ENCODE peak calls at places on chromosome 17, in ten cellular contexts. V is choroid plexus epithelial cell, F is GM10248, R is lung, E is aorta, Y is upper lobe of right lung, U is fibroblast of gingiva, K is epithelial cell of prostate, M is AG09309, Z is EL. G is an unnamed sample.

GRCh38 chr17:72118588-72119279 is 2.1 kb upstream of the SOX9 start:
- DNase-seq in V (peak; percentile 88), F (peak; percentile 48), R (peak; percentile 73), E (no peak), Y (no peak), U (peak; percentile 63), K (no peak), M (no peak), Z (peak; percentile 88), G (peak; percentile 49)

GRCh38 chr17:17555151-17555550 is 36.4 kb downstream of the PEMT start:
- DNase-seq in V (no peak), F (no peak), R (no peak), E (no peak), Y (no peak), U (no peak), K (no peak), M (no peak), Z (no peak), G (no peak)

GRCh38 chr17:48529191-48529979 is 1.4 kb downstream of the HOXB1 start:
- DNase-seq in V (no peak), F (no peak), R (no peak), E (no peak), Y (no peak), U (no peak), K (no peak), M (no peak), Z (no peak), G (no peak)

GRCh38 chr17:77145635-77146632 is 5.2 kb downstream of the SEC14L1 start:
- DNase-seq in V (peak; percentile 88), F (peak; percentile 63), R (peak; percentile 85), E (peak; percentile 80), Y (peak; percentile 79), U (peak; percentile 86), K (no peak), M (no peak), Z (peak; percentile 91), G (no peak)

GRCh38 chr17:2111691-2112090 is 56.8 kb downstream of the HIC1 start:
- DNase-seq in V (peak; percentile 98), F (no peak), R (peak; percentile 63), E (no peak), Y (no peak), U (peak; percentile 12), K (no peak), M (no peak), Z (peak; percentile 69), G (no peak)

GRCh38 chr17:61405047-61405685 is 5.5 kb downstream of the TBX2 start:
- DNase-seq in V (no peak), F (no peak), R (no peak), E (peak; percentile 66), Y (no peak), U (no peak), K (no peak), M (no peak), Z (no peak), G (no peak)

GRCh38 chr17:57724038-57724728 is 20.9 kb downstream of the CCDC182 start:
- DNase-seq in V (peak; percentile 5), F (peak; percentile 60), R (no peak), E (no peak), Y (no peak), U (no peak), K (no peak), M (no peak), Z (no peak), G (peak; percentile 23)

GRCh38 chr17:17929655-17930380 is 42.4 kb downstream of the TOM1L2 start:
- DNase-seq in V (no peak), F (no peak), R (no peak), E (peak; percentile 14), Y (no peak), U (no peak), K (no peak), M (no peak), Z (no peak), G (no peak)

GRCh38 chr17:1709971-1710806 is at the start of gene TLCD2:
- DNase-seq in V (peak; percentile 66), F (no peak), R (peak; percentile 78), E (peak; percentile 93), Y (peak; percentile 91), U (peak; percentile 67), K (no peak), M (peak; percentile 18), Z (peak; percentile 77), G (no peak)

GRCh38 chr17:14297161-14297851 is 3.6 kb upstream of the HS3ST3B1 start:
- DNase-seq in V (peak; percentile 71), F (no peak), R (peak; percentile 32), E (peak; percentile 77), Y (peak; percentile 78), U (peak; percentile 80), K (no peak), M (no peak), Z (peak; percentile 81), G (peak; percentile 86)

GRCh38 chr17:4365628-4366311 is 705 bp downstream of the UBE2G1 start:
- DNase-seq in V (no peak), F (no peak), R (peak; percentile 31), E (peak; percentile 84), Y (no peak), U (no peak), K (no peak), M (no peak), Z (no peak), G (peak; percentile 51)

GRCh38 chr17:20200016-20200788 is 191.0 kb downstream of the SPECC1 start:
- DNase-seq in V (no peak), F (no peak), R (no peak), E (no peak), Y (no peak), U (no peak), K (no peak), M (no peak), Z (no peak), G (peak; percentile 30)

GRCh38 chr17:75428775-75429469 is 23.4 kb upstream of the GRB2 start:
- DNase-seq in V (peak; percentile 90), F (no peak), R (no peak), E (no peak), Y (no peak), U (peak; percentile 70), K (peak; percentile 61), M (peak; percentile 64), Z (peak; percentile 77), G (no peak)

GRCh38 chr17:79811036-79811887 is 14.4 kb upstream of the CBX8 start:
- DNase-seq in V (no peak), F (peak; percentile 67), R (no peak), E (no peak), Y (no peak), U (no peak), K (no peak), M (no peak), Z (peak; percentile 26), G (peak; percentile 74)

GRCh38 chr17:3917391-3917931 is 1.2 kb upstream of the P2RX1 start:
- DNase-seq in V (peak; percentile 48), F (no peak), R (peak; percentile 45), E (peak; percentile 88), Y (peak; percentile 77), U (no peak), K (no peak), M (no peak), Z (peak; percentile 31), G (peak; percentile 47)

GRCh38 chr17:37562016-37562745 is 47.0 kb downstream of the SYNRG start:
- DNase-seq in V (no peak), F (no peak), R (no peak), E (no peak), Y (no peak), U (no peak), K (no peak), M (no peak), Z (no peak), G (no peak)

GRCh38 chr17:38507436-38507835 is 79.2 kb downstream of the ARHGAP23 start:
- DNase-seq in V (peak; percentile 18), F (no peak), R (no peak), E (no peak), Y (no peak), U (no peak), K (no peak), M (no peak), Z (no peak), G (peak; percentile 22)

GRCh38 chr17:44417553-44417952 is 28.1 kb upstream of the ITGA2B start:
- DNase-seq in V (peak; percentile 75), F (peak; percentile 55), R (no peak), E (no peak), Y (no peak), U (peak; percentile 62), K (peak; percentile 83), M (peak; percentile 58), Z (peak; percentile 37), G (no peak)

GRCh38 chr17:21390294-21390693 is 14.1 kb downstream of the KCNJ12 start:
- DNase-seq in V (no peak), F (no peak), R (no peak), E (no peak), Y (no peak), U (no peak), K (no peak), M (no peak), Z (no peak), G (no peak)

GRCh38 chr17:40443988-40444899 is 994 bp downstream of the IGFBP4 start:
- DNase-seq in V (peak; percentile 47), F (no peak), R (no peak), E (no peak), Y (no peak), U (peak; percentile 45), K (no peak), M (no peak), Z (peak; percentile 38), G (peak; percentile 37)

GRCh38 chr17:77365584-77366186 is 224.9 kb downstream of the SEC14L1 start:
- DNase-seq in V (peak; percentile 80), F (no peak), R (no peak), E (peak; percentile 92), Y (peak; percentile 66), U (peak; percentile 86), K (no peak), M (no peak), Z (peak; percentile 90), G (peak; percentile 86)

GRCh38 chr17:31492206-31492605 is 100.7 kb downstream of the RAB11FIP4 start:
- DNase-seq in V (no peak), F (no peak), R (no peak), E (no peak), Y (no peak), U (no peak), K (no peak), M (no peak), Z (no peak), G (no peak)

GRCh38 chr17:42629420-42630009 is 20.0 kb downstream of the TUBG1 start:
- DNase-seq in V (peak; percentile 33), F (no peak), R (no peak), E (no peak), Y (no peak), U (no peak), K (peak; percentile 64), M (no peak), Z (no peak), G (peak; percentile 62)

GRCh38 chr17:80002690-80003490 is 32.8 kb downstream of the TBC1D16 start:
- DNase-seq in V (no peak), F (no peak), R (no peak), E (no peak), Y (no peak), U (no peak), K (no peak), M (no peak), Z (no peak), G (no peak)

GRCh38 chr17:43416998-43417891 is 18.5 kb downstream of the ARL4D start:
- DNase-seq in V (peak; percentile 33), F (no peak), R (peak; percentile 46), E (peak; percentile 90), Y (peak; percentile 69), U (peak; percentile 71), K (no peak), M (no peak), Z (peak; percentile 53), G (no peak)

GRCh38 chr17:47996201-47996600 is 25.3 kb downstream of the CDK5RAP3 start:
- DNase-seq in V (no peak), F (no peak), R (no peak), E (no peak), Y (no peak), U (no peak), K (no peak), M (no peak), Z (no peak), G (no peak)

GRCh38 chr17:65811043-65811442 is 249.6 kb upstream of the AXIN2 start:
- DNase-seq in V (no peak), F (no peak), R (no peak), E (no peak), Y (no peak), U (no peak), K (no peak), M (no peak), Z (no peak), G (no peak)

GRCh38 chr17:18187816-18188761 is 4.5 kb downstream of the ALKBH5 start:
- DNase-seq in V (peak; percentile 33), F (no peak), R (no peak), E (peak; percentile 82), Y (no peak), U (peak; percentile 26), K (peak; percentile 20), M (no peak), Z (peak; percentile 76), G (no peak)

G was measured in NB4.